ENCODE peak calls at places on chromosome 5, in four cellular contexts. D is endothelial cell of umbilical vein, E is psoas muscle, F is A549. Q is an unnamed sample.

GRCh38 chr5:6623941-6624340 is 8.9 kb downstream of the NSUN2 start:
- DNase-seq in F (no peak), E (no peak), D (no peak), Q (no peak)

GRCh38 chr5:13773652-13774051 is 170.8 kb downstream of the DNAH5 start:
- DNase-seq in E (no peak), D (no peak), F (no peak), Q (no peak)

GRCh38 chr5:59543826-59544442 is 349.6 kb downstream of the PDE4D start:
- DNase-seq in E (peak; percentile 59), D (no peak), F (peak; percentile 97), Q (no peak)

GRCh38 chr5:136295914-136296313 is 69.4 kb downstream of the TRPC7 start:
- DNase-seq in E (no peak), D (no peak), F (no peak), Q (no peak)

GRCh38 chr5:168978015-168978414 is 322.9 kb downstream of the SLIT3 start:
- DNase-seq in D (no peak), E (no peak), F (peak; percentile 65), Q (no peak)

GRCh38 chr5:142145106-142145900 is 36.7 kb downstream of the NDFIP1 start:
- DNase-seq in D (peak; percentile 71), F (peak; percentile 73), E (no peak), Q (peak; percentile 16)

GRCh38 chr5:13860176-13860575 is 84.3 kb downstream of the DNAH5 start:
- DNase-seq in D (no peak), F (no peak), E (no peak), Q (no peak)

GRCh38 chr5:134430001-134430569 is 18.4 kb upstream of the CDKN2AIPNL start:
- DNase-seq in E (peak; percentile 6), D (no peak), F (no peak), Q (no peak)

GRCh38 chr5:135715267-135716050 is 119.0 kb upstream of the SLC25A48 start:
- DNase-seq in E (no peak), D (no peak), F (no peak), Q (no peak)

GRCh38 chr5:151870820-151871219 is 53.8 kb downstream of the GLRA1 start:
- DNase-seq in E (no peak), F (peak; percentile 32), D (no peak), Q (no peak)

GRCh38 chr5:177499842-177500241 is 2.4 kb upstream of the PDLIM7 start:
- DNase-seq in F (no peak), D (no peak), E (no peak), Q (no peak)

GRCh38 chr5:158811350-158811749 is 288.4 kb downstream of the EBF1 start:
- DNase-seq in E (no peak), F (no peak), D (no peak), Q (no peak)

GRCh38 chr5:179788193-179788854 is 5.5 kb upstream of the LTC4S start:
- DNase-seq in E (no peak), F (no peak), D (no peak), Q (no peak)

GRCh38 chr5:181233436-181234115 is 10.1 kb downstream of the RACK1 start:
- DNase-seq in F (no peak), E (no peak), D (no peak), Q (no peak)

GRCh38 chr5:68012429-68012828 is 203.1 kb upstream of the PIK3R1 start:
- DNase-seq in F (no peak), D (peak; percentile 21), E (no peak), Q (no peak)

GRCh38 chr5:118946138-118946537 is 42.2 kb downstream of the DTWD2 start:
- DNase-seq in F (no peak), D (no peak), E (no peak), Q (no peak)

GRCh38 chr5:95087819-95088317 is 197.0 kb downstream of the MCTP1 start:
- DNase-seq in E (no peak), D (no peak), F (no peak), Q (no peak)

GRCh38 chr5:110844251-110844650 is 105.4 kb downstream of the SLC25A46 start:
- DNase-seq in F (no peak), D (no peak), E (no peak), Q (no peak)

GRCh38 chr5:187042-187431 is 4.3 kb upstream of the LRRC14B start:
- DNase-seq in F (no peak), D (no peak), E (no peak), Q (no peak)

GRCh38 chr5:9160747-9161146 is 385.1 kb downstream of the SEMA5A start:
- DNase-seq in F (no peak), E (no peak), D (no peak), Q (no peak)

GRCh38 chr5:155883966-155884555 is 442.9 kb upstream of the SGCD start:
- DNase-seq in E (no peak), F (peak; percentile 25), D (no peak), Q (no peak)

GRCh38 chr5:90528704-90529233 is 615 bp downstream of the LYSMD3 start:
- DNase-seq in D (peak; percentile 54), F (no peak), E (no peak), Q (no peak)

GRCh38 chr5:118548761-118549160 is 439.6 kb downstream of the DTWD2 start:
- DNase-seq in D (no peak), F (no peak), E (no peak), Q (no peak)

DNA sequence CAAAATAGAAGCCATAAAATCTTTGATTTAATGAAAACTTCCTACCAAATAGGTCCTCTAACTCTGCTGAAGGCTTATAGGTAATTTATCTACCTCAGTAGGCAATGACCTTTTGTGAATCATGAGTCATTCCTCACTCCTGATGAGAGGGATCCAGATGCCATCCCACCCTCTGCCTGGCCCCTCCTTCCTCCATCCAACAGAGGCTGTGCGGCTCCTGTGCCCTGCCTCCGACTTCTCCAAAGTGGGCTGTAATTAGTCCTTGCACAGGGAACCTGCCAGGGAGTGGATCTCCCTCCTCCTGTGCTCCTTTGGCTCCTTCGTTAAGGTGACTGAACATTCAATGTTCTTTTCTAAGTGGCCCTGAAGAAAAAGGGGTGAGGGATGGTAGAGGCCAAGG is 213.9 kb upstream of the TBCA start:
- DNase-seq in F (no peak), E (no peak), D (no peak), Q (no peak)
- H3K27ac ChIP-seq in F (no peak overlapping the region), E (no peak overlapping the region), D (no peak overlapping the region), Q (no peak overlapping the region)

GRCh38 chr5:131545856-131546255 is 89.2 kb downstream of the RAPGEF6 start:
- DNase-seq in E (no peak), D (no peak), F (peak; percentile 7), Q (no peak)
- H3K27ac ChIP-seq in E (no peak overlapping the region), D (no peak overlapping the region), F (peak overlapping the region; percentile 65), Q (no peak overlapping the region)

GRCh38 chr5:139696167-139696893 is 48.2 kb downstream of the CXXC5 start:
- DNase-seq in D (no peak), F (no peak), E (no peak), Q (no peak)

GRCh38 chr5:139699352-139699751 is 51.2 kb downstream of the CXXC5 start:
- DNase-seq in E (no peak), D (no peak), F (no peak), Q (no peak)

GRCh38 chr5:139696894-139697658 is 48.9 kb downstream of the CXXC5 start:
- DNase-seq in E (peak; percentile 87), F (peak; percentile 35), D (peak; percentile 55), Q (no peak)

GRCh38 chr5:139700711-139701693 is 52.9 kb downstream of the CXXC5 start:
- DNase-seq in F (no peak), D (no peak), E (no peak), Q (no peak)

DNA sequence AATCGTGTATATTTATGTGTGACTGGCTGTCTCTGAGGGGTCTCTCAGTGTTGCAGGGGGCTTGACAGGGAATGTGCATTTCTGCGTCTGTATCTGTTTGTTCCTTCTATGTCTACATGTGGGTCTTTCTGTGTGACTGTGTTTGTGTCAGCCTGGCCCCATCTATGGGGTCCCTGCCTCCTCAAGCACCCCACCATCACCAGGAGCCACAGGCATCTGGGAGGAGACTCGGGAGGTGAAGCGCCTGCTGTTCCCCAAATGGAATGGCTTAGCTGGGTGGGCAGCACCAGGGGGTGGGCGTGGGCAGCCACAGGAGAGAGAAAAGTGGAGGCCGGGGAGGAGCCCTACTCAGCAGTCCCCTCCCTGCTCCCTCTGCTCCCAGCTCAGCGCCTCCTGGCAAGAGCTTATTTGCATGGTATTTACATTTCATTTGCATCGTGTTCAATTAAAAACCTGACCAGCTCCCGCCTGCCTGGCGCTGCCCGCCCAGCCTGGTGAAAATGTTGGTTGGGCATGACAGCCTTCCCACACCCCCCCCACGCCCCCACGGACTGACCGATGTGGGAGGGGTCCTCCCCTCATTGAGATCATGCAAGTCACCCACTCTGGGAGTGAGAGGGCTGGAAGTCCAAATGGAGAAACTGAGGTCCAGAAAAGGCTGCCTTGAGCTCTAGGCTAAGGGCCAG is 50.5 kb downstream of the CXXC5 start:
- DNase-seq in D (peak; percentile 76), F (no peak), E (peak; percentile 86), Q (no peak)
- H3K27ac ChIP-seq in D (no peak overlapping the region), F (peak overlapping the region; percentile 80), E (peak overlapping the region; percentile 78), Q (no peak overlapping the region)

DNA sequence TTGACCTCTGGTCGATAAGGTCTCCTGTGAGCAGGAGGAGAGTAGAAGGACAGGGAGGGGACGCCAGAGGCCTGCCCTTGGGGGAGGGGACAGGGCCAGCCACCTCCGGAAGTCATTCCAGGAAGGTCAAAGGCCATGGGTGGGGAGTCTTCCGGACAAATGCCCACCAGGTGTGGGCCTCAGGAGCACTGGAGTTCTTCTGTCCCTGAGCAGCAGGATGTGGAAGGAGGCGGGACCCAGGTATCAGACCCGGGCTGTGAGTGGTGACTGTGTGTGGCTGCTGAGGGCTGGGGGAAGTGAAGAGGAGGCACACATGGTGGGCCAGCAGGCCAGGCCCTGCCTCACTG is 13.9 kb downstream of the FGF18 start:
- DNase-seq in F (no peak), E (no peak), D (no peak), Q (no peak)
- H3K27ac ChIP-seq in F (no peak overlapping the region), E (no peak overlapping the region), D (no peak overlapping the region), Q (no peak overlapping the region)

DNA sequence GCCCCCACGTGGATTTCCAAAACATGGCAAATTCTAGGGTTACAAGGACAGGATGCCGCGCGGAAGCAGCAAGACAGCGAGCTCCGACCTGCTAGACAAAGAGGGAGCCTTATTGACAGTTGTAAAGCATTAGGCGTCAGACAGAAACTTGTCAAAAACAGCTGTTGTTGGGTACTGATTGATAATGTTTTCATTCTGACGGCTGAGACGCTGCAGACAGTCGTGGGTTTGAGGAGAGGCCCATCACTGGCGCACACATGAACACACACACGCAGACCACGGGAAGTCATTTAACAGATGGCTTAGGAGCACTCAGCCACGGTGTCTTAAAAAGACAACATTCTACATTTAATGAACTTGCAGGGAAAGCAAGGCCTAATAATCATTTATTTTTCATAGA is 324.0 kb downstream of the NDUFS4 start:
- DNase-seq in F (no peak), D (no peak), E (no peak), Q (no peak)
- H3K27ac ChIP-seq in F (no peak overlapping the region), D (no peak overlapping the region), E (no peak overlapping the region), Q (no peak overlapping the region)

GRCh38 chr5:160175438-160176218 is 53.7 kb upstream of the FABP6 start:
- DNase-seq in F (no peak), E (peak; percentile 62), D (no peak), Q (no peak)

GRCh38 chr5:160174290-160174689 is 55.0 kb upstream of the FABP6 start:
- DNase-seq in E (no peak), F (no peak), D (no peak), Q (no peak)

GRCh38 chr5:160171656-160172055 is 52.4 kb upstream of the PWWP2A start:
- DNase-seq in F (no peak), E (no peak), D (no peak), Q (no peak)

GRCh38 chr5:160169326-160169725 is 50.1 kb upstream of the PWWP2A start:
- DNase-seq in E (no peak), F (no peak), D (peak; percentile 83), Q (no peak)

GRCh38 chr5:160174780-160175437 is 54.4 kb upstream of the FABP6 start:
- DNase-seq in E (no peak), F (no peak), D (no peak), Q (no peak)
- H3K27ac ChIP-seq in E (no peak overlapping the region), F (peak overlapping the region; percentile 48), D (no peak overlapping the region), Q (no peak overlapping the region)

GRCh38 chr5:120464627-120465280 is 654 bp downstream of the PRR16 start:
- DNase-seq in F (no peak), E (peak; percentile 70), D (peak; percentile 25), Q (no peak)
- H3K27ac ChIP-seq in F (no peak overlapping the region), E (peak overlapping the region; percentile 74), D (no peak overlapping the region), Q (no peak overlapping the region)